ENCODE peak calls at places on chromosomes 5 and 9, in nine cellular contexts. P, O, Q, R, B, A, M, L and J are unnamed samples.

GRCh38 chr5:176578391-176578808 is 29.3 kb downstream of the CDHR2 start:
- DNase-seq in P (peak), O (no peak), Q (peak), R (no peak), B (no peak), A (peak), M (peak), L (peak), J (no peak)

GRCh38 chr9:414595-414994 is 199.9 kb downstream of the DOCK8 start:
- DNase-seq in P (no peak), O (no peak), Q (no peak), R (no peak), B (no peak), A (no peak), M (no peak), L (no peak), J (no peak)

GRCh38 chr9:92659601-92660000 is 10.3 kb downstream of the IPPK start:
- DNase-seq in P (no peak), O (no peak), Q (peak), R (no peak), B (no peak), A (no peak), M (no peak), L (peak), J (no peak)

GRCh38 chr9:123679330-123679987 is 250.5 kb downstream of the DENND1A start:
- DNase-seq in P (no peak), O (no peak), Q (no peak), R (peak), B (peak), A (peak), M (no peak), L (no peak), J (peak)

GRCh38 chr5:13632676-13633075 is 311.8 kb downstream of the DNAH5 start:
- DNase-seq in P (no peak), O (no peak), Q (no peak), R (no peak), B (no peak), A (peak), M (peak), L (no peak), J (no peak)

GRCh38 chr5:6733411-6734242 is 20.4 kb downstream of the TENT4A start:
- DNase-seq in P (no peak), O (no peak), Q (no peak), R (no peak), B (no peak), A (peak), M (no peak), L (no peak), J (no peak)

GRCh38 chr9:109815366-109815947 is 35.5 kb downstream of the PALM2AKAP2 start:
- DNase-seq in P (no peak), O (no peak), Q (no peak), R (no peak), B (no peak), A (peak), M (peak), L (no peak), J (no peak)

GRCh38 chr5:81422671-81423070 is 28.7 kb upstream of the ACOT12 start:
- DNase-seq in P (no peak), O (no peak), Q (no peak), R (no peak), B (no peak), A (peak), M (no peak), L (no peak), J (no peak)

GRCh38 chr5:170811719-170812118 is 28.2 kb downstream of the GABRP start:
- DNase-seq in P (no peak), O (no peak), Q (no peak), R (no peak), B (no peak), A (no peak), M (no peak), L (no peak), J (no peak)

GRCh38 chr5:159242656-159243055 is 20.4 kb upstream of the UBLCP1 start:
- DNase-seq in P (no peak), O (no peak), Q (no peak), R (no peak), B (no peak), A (no peak), M (no peak), L (no peak), J (no peak)

GRCh38 chr5:82684659-82685058 is 392.5 kb downstream of the TMEM167A start:
- DNase-seq in P (no peak), O (no peak), Q (no peak), R (no peak), B (no peak), A (no peak), M (no peak), L (no peak), J (no peak)